ENCODE peak calls at places on chromosomes 7 and 10, in four cellular contexts. One of them, this sample, is unnamed.

GRCh38 chr10:15539262-15539661 is 168.2 kb upstream of the FAM171A1 start:
- DNase-seq in HL-60: no peak
- DNase-seq in K562: no peak
- DNase-seq in GM12878: no peak
- DNase-seq in this sample: no peak

GRCh38 chr10:119095648-119096047 is 8.3 kb upstream of the DENND10 start:
- DNase-seq in HL-60: no peak
- DNase-seq in K562: no peak
- DNase-seq in GM12878: no peak
- DNase-seq in this sample: no peak

GRCh38 chr10:74434577-74434976 is 283.6 kb downstream of the ADK start:
- DNase-seq in HL-60: no peak
- DNase-seq in K562: no peak
- DNase-seq in GM12878: no peak
- DNase-seq in this sample: no peak

GRCh38 chr7:70775570-70776156 is 356.3 kb upstream of the GALNT17 start:
- DNase-seq in HL-60: no peak
- DNase-seq in K562: no peak
- DNase-seq in GM12878: peak; percentile 40
- DNase-seq in this sample: no peak

GRCh38 chr7:121301441-121302213 is 27.2 kb upstream of the WNT16 start:
- DNase-seq in HL-60: no peak
- DNase-seq in K562: no peak
- DNase-seq in GM12878: no peak
- DNase-seq in this sample: no peak

GRCh38 chr10:113132651-113133088 is 182.6 kb downstream of the TCF7L2 start:
- DNase-seq in HL-60: no peak
- DNase-seq in K562: no peak
- DNase-seq in GM12878: no peak
- DNase-seq in this sample: no peak

GRCh38 chr7:2792856-2793487 is 51.1 kb downstream of the GNA12 start:
- DNase-seq in HL-60: peak; percentile 85
- DNase-seq in K562: no peak
- DNase-seq in GM12878: no peak
- DNase-seq in this sample: no peak

GRCh38 chr7:17523813-17524741 is 225.6 kb downstream of the AHR start:
- DNase-seq in HL-60: peak; percentile 20
- DNase-seq in K562: no peak
- DNase-seq in GM12878: no peak
- DNase-seq in this sample: no peak

GRCh38 chr7:72710983-72711382 is 117.0 kb downstream of the TYW1B start:
- DNase-seq in HL-60: no peak
- DNase-seq in K562: peak; percentile 87
- DNase-seq in GM12878: no peak
- DNase-seq in this sample: no peak

GRCh38 chr10:128286413-128287097 is 160.3 kb upstream of the MKI67 start:
- DNase-seq in HL-60: no peak
- DNase-seq in K562: no peak
- DNase-seq in GM12878: no peak
- DNase-seq in this sample: no peak

GRCh38 chr7:24981544-24981951 is 1.6 kb upstream of the OSBPL3 start:
- DNase-seq in HL-60: no peak
- DNase-seq in K562: no peak
- DNase-seq in GM12878: no peak
- DNase-seq in this sample: no peak

GRCh38 chr10:58955615-58956014 is 220.8 kb upstream of the PHYHIPL start:
- DNase-seq in HL-60: no peak
- DNase-seq in K562: no peak
- DNase-seq in GM12878: no peak
- DNase-seq in this sample: no peak

GRCh38 chr7:17939111-17939669 is 1.1 kb downstream of the SNX13 start:
- DNase-seq in HL-60: no peak
- DNase-seq in K562: no peak
- DNase-seq in GM12878: no peak
- DNase-seq in this sample: no peak

GRCh38 chr7:51446785-51447184 is 130.2 kb upstream of the COBL start:
- DNase-seq in HL-60: no peak
- DNase-seq in K562: no peak
- DNase-seq in GM12878: no peak
- DNase-seq in this sample: no peak

GRCh38 chr7:30468791-30469190 is 9.8 kb downstream of the NOD1 start:
- DNase-seq in HL-60: no peak
- DNase-seq in K562: no peak
- DNase-seq in GM12878: no peak
- DNase-seq in this sample: no peak

GRCh38 chr7:47380325-47381131 is 201.4 kb downstream of the TNS3 start:
- DNase-seq in HL-60: no peak
- DNase-seq in K562: no peak
- DNase-seq in GM12878: no peak
- DNase-seq in this sample: no peak

GRCh38 chr7:132970257-132970656 is 111.6 kb downstream of the CHCHD3 start:
- DNase-seq in HL-60: no peak
- DNase-seq in K562: no peak
- DNase-seq in GM12878: no peak
- DNase-seq in this sample: no peak

GRCh38 chr7:27661776-27662489 is 750 bp downstream of the HIBADH start:
- DNase-seq in HL-60: no peak
- DNase-seq in K562: peak; percentile 40
- DNase-seq in GM12878: no peak
- DNase-seq in this sample: peak; percentile 5

GRCh38 chr7:73894851-73895441 is 34.0 kb downstream of the TMEM270 start:
- DNase-seq in HL-60: no peak
- DNase-seq in K562: no peak
- DNase-seq in GM12878: no peak
- DNase-seq in this sample: no peak

GRCh38 chr10:26430641-26431163 is 7.4 kb upstream of the APBB1IP start:
- DNase-seq in HL-60: no peak
- DNase-seq in K562: no peak
- DNase-seq in GM12878: peak; percentile 91
- DNase-seq in this sample: peak; percentile 28

GRCh38 chr7:154960063-154960790 is 42.7 kb downstream of the PAXIP1 start:
- DNase-seq in HL-60: no peak
- DNase-seq in K562: no peak
- DNase-seq in GM12878: no peak
- DNase-seq in this sample: no peak

GRCh38 chr7:95883208-95883607 is 110.9 kb downstream of the DYNC1I1 start:
- DNase-seq in HL-60: no peak
- DNase-seq in K562: no peak
- DNase-seq in GM12878: no peak
- DNase-seq in this sample: no peak

GRCh38 chr7:67100956-67101361 is 104.3 kb downstream of the TYW1 start:
- DNase-seq in HL-60: no peak
- DNase-seq in K562: peak; percentile 64
- DNase-seq in GM12878: no peak
- DNase-seq in this sample: no peak

GRCh38 chr10:101071885-101072433 is 10.2 kb downstream of the KAZALD1 start:
- DNase-seq in HL-60: no peak
- DNase-seq in K562: peak; percentile 75
- DNase-seq in GM12878: no peak
- DNase-seq in this sample: no peak

GRCh38 chr10:95430231-95430951 is 130.8 kb downstream of the SORBS1 start:
- DNase-seq in HL-60: peak; percentile 31
- DNase-seq in K562: peak; percentile 67
- DNase-seq in GM12878: peak; percentile 30
- DNase-seq in this sample: peak; percentile 59

GRCh38 chr10:88288621-88289059 is 294.5 kb downstream of the RNLS start:
- DNase-seq in HL-60: no peak
- DNase-seq in K562: no peak
- DNase-seq in GM12878: peak; percentile 67
- DNase-seq in this sample: no peak

GRCh38 chr10:33706191-33706590 is 371.7 kb upstream of the NRP1 start:
- DNase-seq in HL-60: no peak
- DNase-seq in K562: no peak
- DNase-seq in GM12878: no peak
- DNase-seq in this sample: no peak

GRCh38 chr10:124095096-124095495 is 1.7 kb upstream of the CHST15 start:
- DNase-seq in HL-60: no peak
- DNase-seq in K562: no peak
- DNase-seq in GM12878: no peak
- DNase-seq in this sample: no peak

DNA sequence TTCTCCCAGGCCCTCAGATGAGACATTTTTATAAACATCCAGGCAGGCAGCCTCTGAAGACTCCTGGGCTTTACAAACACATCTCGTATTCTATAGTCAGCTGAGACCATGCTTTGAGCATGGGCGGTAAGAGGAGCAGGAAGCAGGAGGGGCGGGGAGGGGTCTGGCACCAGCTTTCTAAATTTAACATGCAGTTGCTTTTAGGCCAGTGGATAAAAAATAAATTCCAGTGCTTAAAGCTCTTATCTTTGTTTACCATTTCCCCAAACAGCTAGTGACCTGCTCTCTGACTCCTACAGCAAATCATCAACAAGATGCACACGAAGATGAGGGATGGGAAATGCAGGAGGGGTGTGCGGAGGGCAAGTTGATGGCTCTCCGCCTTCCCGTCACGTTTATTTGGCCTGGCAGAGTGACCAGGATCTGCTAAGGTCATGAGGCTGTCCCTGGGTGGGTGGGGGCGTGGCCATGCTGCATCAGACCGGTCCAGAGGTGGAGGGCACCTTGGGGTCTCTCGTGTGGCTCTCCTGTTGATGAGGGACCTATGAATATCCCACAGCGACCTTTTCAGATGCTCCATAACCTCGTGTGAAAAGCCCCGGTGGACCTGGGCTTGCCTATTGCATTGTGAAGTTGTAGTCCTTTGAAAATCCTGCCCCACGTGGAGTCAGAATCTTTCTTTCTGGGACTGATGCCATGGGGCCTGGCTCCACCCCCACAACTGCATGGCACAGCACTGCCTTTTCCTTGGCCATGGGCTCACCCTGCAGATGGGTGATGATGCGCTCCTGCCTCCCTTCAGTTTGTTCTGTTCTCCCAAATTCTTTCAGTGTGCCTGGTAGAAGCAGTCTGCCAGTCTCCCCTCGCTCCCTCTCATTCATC is 67.5 kb downstream of the PARP12 start:
- DNase-seq in HL-60: no peak
- DNase-seq in K562: no peak
- DNase-seq in GM12878: no peak
- DNase-seq in this sample: no peak
- TF ChIP-seq POLR2AphosphoS5 in HL-60: no peak
- TF ChIP-seq POLR2AphosphoS5 in K562: no peak
- TF ChIP-seq POLR2AphosphoS5 in GM12878: no peak
- TF ChIP-seq POLR2AphosphoS5 in this sample: no peak

GRCh38 chr10:133378251-133379096 is 588 bp upstream of the PAOX start:
- DNase-seq in HL-60: peak; percentile 74
- DNase-seq in K562: peak; percentile 60
- DNase-seq in GM12878: no peak
- DNase-seq in this sample: no peak

GRCh38 chr10:133377818-133378250 is 1.2 kb upstream of the PAOX start:
- DNase-seq in HL-60: no peak
- DNase-seq in K562: no peak
- DNase-seq in GM12878: no peak
- DNase-seq in this sample: no peak

GRCh38 chr10:133379801-133380666 is 972 bp downstream of the PAOX start:
- DNase-seq in HL-60: no peak
- DNase-seq in K562: no peak
- DNase-seq in GM12878: no peak
- DNase-seq in this sample: no peak

GRCh38 chr10:133381041-133381440 is 2.0 kb downstream of the PAOX start:
- DNase-seq in HL-60: no peak
- DNase-seq in K562: no peak
- DNase-seq in GM12878: no peak
- DNase-seq in this sample: no peak

DNA sequence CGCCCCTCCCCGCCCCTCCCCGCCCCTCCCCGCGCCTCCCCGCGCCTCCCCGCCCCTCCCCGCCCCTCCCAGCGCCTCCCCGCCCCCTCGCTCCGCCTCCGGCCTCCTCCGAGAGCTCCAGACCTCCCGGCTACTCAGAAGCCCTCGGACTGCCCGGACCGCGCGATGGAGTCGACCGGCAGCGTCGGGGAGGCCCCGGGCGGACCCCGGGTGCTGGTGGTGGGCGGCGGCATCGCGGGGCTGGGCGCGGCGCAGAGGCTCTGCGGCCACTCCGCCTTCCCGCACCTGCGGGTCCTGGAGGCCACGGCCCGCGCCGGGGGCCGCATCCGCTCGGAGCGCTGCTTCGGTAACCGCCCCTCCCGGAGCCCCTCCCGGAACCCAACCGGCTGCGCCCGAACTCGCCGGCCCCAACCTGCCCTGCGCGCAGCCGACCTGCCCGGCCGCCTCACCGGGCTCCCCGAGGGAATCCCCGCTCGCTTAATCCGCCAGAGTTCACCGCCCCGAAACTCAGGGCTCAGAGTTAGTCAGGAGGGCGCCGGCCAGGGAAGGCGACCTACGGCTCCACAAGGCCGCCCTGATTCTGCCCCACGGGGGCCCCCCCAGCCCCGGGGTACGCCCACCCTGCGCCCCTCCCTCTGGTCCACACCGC is at the start of gene PAOX:
- DNase-seq in HL-60: no peak
- DNase-seq in K562: peak; percentile 85
- DNase-seq in GM12878: no peak
- DNase-seq in this sample: peak; percentile 83
- TF ChIP-seq SPI1 in HL-60: no peak
- TF ChIP-seq SPI1 in K562: no peak
- TF ChIP-seq SPI1 in GM12878: no peak
- TF ChIP-seq SPI1 in this sample: no peak

GRCh38 chr10:102422586-102423129 is 2.0 kb downstream of the FBXL15 start:
- DNase-seq in HL-60: peak; percentile 73
- DNase-seq in K562: peak; percentile 75
- DNase-seq in GM12878: no peak
- DNase-seq in this sample: peak; percentile 65
- TF ChIP-seq POLR2AphosphoS5 in HL-60: peak; percentile 66
- TF ChIP-seq POLR2AphosphoS5 in K562: no peak
- TF ChIP-seq POLR2AphosphoS5 in GM12878: no peak
- TF ChIP-seq POLR2AphosphoS5 in this sample: no peak

GRCh38 chr7:130970696-130971095 is 236.7 kb upstream of the KLF14 start:
- DNase-seq in HL-60: no peak
- DNase-seq in K562: no peak
- DNase-seq in GM12878: no peak
- DNase-seq in this sample: no peak

GRCh38 chr7:130973637-130974036 is 239.6 kb upstream of the KLF14 start:
- DNase-seq in HL-60: no peak
- DNase-seq in K562: no peak
- DNase-seq in GM12878: no peak
- DNase-seq in this sample: no peak

GRCh38 chr7:130972201-130972600 is 238.2 kb upstream of the KLF14 start:
- DNase-seq in HL-60: no peak
- DNase-seq in K562: no peak
- DNase-seq in GM12878: no peak
- DNase-seq in this sample: no peak

GRCh38 chr7:130970196-130970595 is 236.2 kb upstream of the KLF14 start:
- DNase-seq in HL-60: no peak
- DNase-seq in K562: no peak
- DNase-seq in GM12878: no peak
- DNase-seq in this sample: no peak

GRCh38 chr7:130971297-130971696 is 237.3 kb upstream of the KLF14 start:
- DNase-seq in HL-60: no peak
- DNase-seq in K562: no peak
- DNase-seq in GM12878: no peak
- DNase-seq in this sample: no peak
- TF ChIP-seq SPI1 in HL-60: no peak
- TF ChIP-seq SPI1 in K562: no peak
- TF ChIP-seq SPI1 in GM12878: no peak
- TF ChIP-seq SPI1 in this sample: no peak